ENCODE peak calls at places on chromosomes 7 and 10, in five cellular contexts. Y is H9, Q is kidney epithelial cell, F is epithelial cell of prostate, P is COR-L47. I is an unnamed sample.
A peak's percentile ranks its signal among the peaks of the same experiment; 100 is the strongest.

GRCh38 chr10:92747600-92747999 is 57.8 kb downstream of the HHEX start:
- DNase-seq in Y (no peak), Q (no peak), F (no peak), P (no peak), I (no peak)

GRCh38 chr7:117264716-117265115 is 58.1 kb downstream of the WNT2 start:
- DNase-seq in Y (no peak), Q (no peak), F (no peak), P (no peak), I (no peak)

GRCh38 chr7:11341285-11341944 is 367.7 kb downstream of the PHF14 start:
- DNase-seq in Y (no peak), Q (no peak), F (no peak), P (peak; percentile 30), I (no peak)

GRCh38 chr10:78621183-78621789 is 447.5 kb upstream of the ZMIZ1 start:
- DNase-seq in Y (no peak), Q (no peak), F (no peak), P (peak; percentile 84), I (no peak)

GRCh38 chr10:77229704-77230103 is 407.9 kb downstream of the KCNMA1 start:
- DNase-seq in Y (no peak), Q (no peak), F (no peak), P (no peak), I (no peak)

GRCh38 chr10:99788598-99789259 is 6.3 kb downstream of the ABCC2 start:
- DNase-seq in Y (no peak), Q (no peak), F (no peak), P (no peak), I (no peak)

GRCh38 chr10:43216931-43217562 is 49.8 kb downstream of the RASGEF1A start:
- DNase-seq in Y (no peak), Q (no peak), F (no peak), P (no peak), I (no peak)

GRCh38 chr7:4629287-4629905 is 52.7 kb upstream of the FOXK1 start:
- DNase-seq in Y (no peak), Q (no peak), F (no peak), P (no peak), I (no peak)

GRCh38 chr7:40175725-40176510 is 41.1 kb downstream of the SUGCT start:
- DNase-seq in Y (no peak), Q (no peak), F (no peak), P (no peak), I (no peak)

GRCh38 chr7:151115121-151115835 is 29.0 kb downstream of the AGAP3 start:
- DNase-seq in Y (no peak), Q (no peak), F (no peak), P (no peak), I (no peak)

GRCh38 chr10:48475943-48476278 is 129.0 kb downstream of the ARHGAP22 start:
- DNase-seq in Y (no peak), Q (no peak), F (no peak), P (no peak), I (no peak)

GRCh38 chr7:95798401-95798930 is 26.1 kb downstream of the DYNC1I1 start:
- DNase-seq in Y (no peak), Q (no peak), F (no peak), P (peak; percentile 69), I (no peak)

GRCh38 chr7:47393406-47393805 is 188.5 kb downstream of the TNS3 start:
- DNase-seq in Y (no peak), Q (no peak), F (no peak), P (no peak), I (no peak)

GRCh38 chr7:50832744-50833143 is 50.0 kb upstream of the GRB10 start:
- DNase-seq in Y (no peak), Q (peak; percentile 90), F (peak; percentile 86), P (no peak), I (no peak)

GRCh38 chr10:32166365-32166764 is 110.1 kb upstream of the KIF5B start:
- DNase-seq in Y (no peak), Q (no peak), F (no peak), P (no peak), I (no peak)

GRCh38 chr7:121032645-121033460 is 44.3 kb downstream of the CPED1 start:
- DNase-seq in Y (no peak), Q (no peak), F (no peak), P (no peak), I (no peak)

GRCh38 chr7:38199782-38200181 is 21.7 kb downstream of the STARD3NL start:
- DNase-seq in Y (no peak), Q (no peak), F (no peak), P (no peak), I (no peak)

GRCh38 chr7:94908204-94909022 is 1.0 kb downstream of the PPP1R9A start:
- DNase-seq in Y (peak; percentile 72), Q (no peak), F (no peak), P (peak; percentile 34), I (no peak)

GRCh38 chr7:123537026-123537642 is 2.7 kb upstream of the IQUB start:
- DNase-seq in Y (no peak), Q (no peak), F (no peak), P (peak; percentile 29), I (no peak)

GRCh38 chr10:66714741-66715140 is 211.1 kb upstream of the LRRTM3 start:
- DNase-seq in Y (no peak), Q (no peak), F (no peak), P (no peak), I (no peak)

GRCh38 chr7:29255199-29255838 is 60.7 kb downstream of the CHN2 start:
- DNase-seq in Y (no peak), Q (no peak), F (no peak), P (no peak), I (no peak)

GRCh38 chr10:22005763-22006162 is 2.2 kb upstream of the DNAJC1 start:
- DNase-seq in Y (no peak), Q (no peak), F (no peak), P (no peak), I (no peak)

GRCh38 chr7:115662120-115662519 is 368.4 kb downstream of the TFEC start:
- DNase-seq in Y (no peak), Q (no peak), F (no peak), P (no peak), I (no peak)

GRCh38 chr10:34966440-34966839 is 123.7 kb downstream of the CUL2 start:
- DNase-seq in Y (no peak), Q (no peak), F (no peak), P (no peak), I (no peak)

GRCh38 chr10:45419673-45420020 is 45.6 kb downstream of the ALOX5 start:
- DNase-seq in Y (no peak), Q (no peak), F (no peak), P (no peak), I (no peak)

GRCh38 chr10:44981172-44982113 is 2.8 kb upstream of the DEPP1 start:
- DNase-seq in Y (no peak), Q (peak; percentile 69), F (peak; percentile 82), P (no peak), I (no peak)

GRCh38 chr10:68666280-68666760 is 54.7 kb upstream of the CCAR1 start:
- DNase-seq in Y (no peak), Q (no peak), F (peak; percentile 40), P (no peak), I (peak; percentile 79)

I was measured in non-pigmented ciliary epithelial cell.